ENCODE peak calls at places on chromosomes 7 and 10, in four cellular contexts. One of them, this sample, is unnamed.

GRCh38 chr7:33886100-33886623 is 19.2 kb upstream of the BMPER start:
- DNase-seq in H9: peak
- DNase-seq in neural progenitor cell: peak
- DNase-seq in M059J: peak
- DNase-seq in this sample: peak

GRCh38 chr7:28142650-28143049 is 37.9 kb downstream of the JAZF1 start:
- DNase-seq in H9: no peak
- DNase-seq in neural progenitor cell: no peak
- DNase-seq in M059J: no peak
- DNase-seq in this sample: no peak

GRCh38 chr7:116499168-116500070 is at the start of gene CAV2:
- DNase-seq in H9: peak
- DNase-seq in neural progenitor cell: peak
- DNase-seq in M059J: peak
- DNase-seq in this sample: peak

GRCh38 chr7:4028221-4028620 is 653.9 kb upstream of the FOXK1 start:
- DNase-seq in H9: no peak
- DNase-seq in neural progenitor cell: no peak
- DNase-seq in M059J: no peak
- DNase-seq in this sample: no peak

GRCh38 chr7:127546313-127546712 is 39.1 kb downstream of the GCC1 start:
- DNase-seq in H9: no peak
- DNase-seq in neural progenitor cell: no peak
- DNase-seq in M059J: no peak
- DNase-seq in this sample: no peak

GRCh38 chr10:8315619-8316021 is 261.1 kb downstream of the GATA3 start:
- DNase-seq in H9: no peak
- DNase-seq in neural progenitor cell: no peak
- DNase-seq in M059J: no peak
- DNase-seq in this sample: no peak

GRCh38 chr10:35416628-35417625 is 80.6 kb downstream of the CCNY start:
- DNase-seq in H9: no peak
- DNase-seq in neural progenitor cell: peak
- DNase-seq in M059J: no peak
- DNase-seq in this sample: peak

GRCh38 chr10:94052901-94053638 is 59.3 kb downstream of the PLCE1 start:
- DNase-seq in H9: no peak
- DNase-seq in neural progenitor cell: no peak
- DNase-seq in M059J: no peak
- DNase-seq in this sample: no peak

GRCh38 chr10:11874568-11875182 is 51.5 kb downstream of the PROSER2 start:
- DNase-seq in H9: peak
- DNase-seq in neural progenitor cell: peak
- DNase-seq in M059J: no peak
- DNase-seq in this sample: peak

GRCh38 chr10:62885656-62886461 is 69.7 kb upstream of the EGR2 start:
- DNase-seq in H9: no peak
- DNase-seq in neural progenitor cell: no peak
- DNase-seq in M059J: peak
- DNase-seq in this sample: no peak

GRCh38 chr7:100894860-100895700 is 608 bp downstream of the ACHE start:
- DNase-seq in H9: peak
- DNase-seq in neural progenitor cell: peak
- DNase-seq in M059J: no peak
- DNase-seq in this sample: peak

GRCh38 chr7:129122751-129123516 is 21.6 kb upstream of the TSPAN33 start:
- DNase-seq in H9: no peak
- DNase-seq in neural progenitor cell: no peak
- DNase-seq in M059J: peak
- DNase-seq in this sample: no peak

GRCh38 chr7:111333010-111333409 is 229.3 kb downstream of the IMMP2L start:
- DNase-seq in H9: no peak
- DNase-seq in neural progenitor cell: no peak
- DNase-seq in M059J: no peak
- DNase-seq in this sample: no peak

GRCh38 chr10:105247831-105248499 is 606.9 kb downstream of the SORCS3 start:
- DNase-seq in H9: no peak
- DNase-seq in neural progenitor cell: no peak
- DNase-seq in M059J: no peak
- DNase-seq in this sample: no peak

GRCh38 chr10:88791924-88792323 is 10.6 kb upstream of the LIPM start:
- DNase-seq in H9: peak
- DNase-seq in neural progenitor cell: peak
- DNase-seq in M059J: peak
- DNase-seq in this sample: peak

GRCh38 chr7:70470751-70471150 is 661.2 kb upstream of the GALNT17 start:
- DNase-seq in H9: no peak
- DNase-seq in neural progenitor cell: peak
- DNase-seq in M059J: no peak
- DNase-seq in this sample: no peak

GRCh38 chr7:110386006-110386405 is 704.9 kb upstream of the LRRN3 start:
- DNase-seq in H9: no peak
- DNase-seq in neural progenitor cell: no peak
- DNase-seq in M059J: no peak
- DNase-seq in this sample: no peak

GRCh38 chr7:130793855-130794618 is 60.0 kb upstream of the KLF14 start:
- DNase-seq in H9: no peak
- DNase-seq in neural progenitor cell: no peak
- DNase-seq in M059J: peak
- DNase-seq in this sample: peak

GRCh38 chr7:54995631-54996340 is 23.0 kb upstream of the EGFR start:
- DNase-seq in H9: no peak
- DNase-seq in neural progenitor cell: no peak
- DNase-seq in M059J: peak
- DNase-seq in this sample: no peak

GRCh38 chr10:119216137-119216536 is 8.8 kb downstream of the GRK5 start:
- DNase-seq in H9: no peak
- DNase-seq in neural progenitor cell: no peak
- DNase-seq in M059J: no peak
- DNase-seq in this sample: no peak

GRCh38 chr10:71241899-71242620 is 29.7 kb downstream of the UNC5B start:
- DNase-seq in H9: no peak
- DNase-seq in neural progenitor cell: no peak
- DNase-seq in M059J: no peak
- DNase-seq in this sample: no peak

GRCh38 chr10:98339790-98340189 is 71.8 kb upstream of the LOXL4 start:
- DNase-seq in H9: no peak
- DNase-seq in neural progenitor cell: no peak
- DNase-seq in M059J: no peak
- DNase-seq in this sample: no peak

GRCh38 chr7:104551226-104551625 is 222.8 kb downstream of the LHFPL3 start:
- DNase-seq in H9: no peak
- DNase-seq in neural progenitor cell: no peak
- DNase-seq in M059J: no peak
- DNase-seq in this sample: no peak

GRCh38 chr10:119341236-119342016 is 134.1 kb downstream of the GRK5 start:
- DNase-seq in H9: no peak
- DNase-seq in neural progenitor cell: no peak
- DNase-seq in M059J: peak
- DNase-seq in this sample: no peak

GRCh38 chr10:119620241-119620753 is 23.5 kb upstream of the TIAL1 start:
- DNase-seq in H9: no peak
- DNase-seq in neural progenitor cell: no peak
- DNase-seq in M059J: peak
- DNase-seq in this sample: no peak

GRCh38 chr10:3619276-3619675 is 165.7 kb downstream of the KLF6 start:
- DNase-seq in H9: no peak
- DNase-seq in neural progenitor cell: no peak
- DNase-seq in M059J: no peak
- DNase-seq in this sample: no peak

GRCh38 chr10:100829933-100830727 is 82.6 kb upstream of the SLF2 start:
- DNase-seq in H9: peak
- DNase-seq in neural progenitor cell: peak
- DNase-seq in M059J: no peak
- DNase-seq in this sample: peak

GRCh38 chr7:16264436-16265183 is 156.7 kb downstream of the CRPPA start:
- DNase-seq in H9: no peak
- DNase-seq in neural progenitor cell: no peak
- DNase-seq in M059J: no peak
- DNase-seq in this sample: no peak

This sample was measured in GM23338.